ENCODE peak calls at places on chromosome 7, in five cellular contexts. I is foreskin fibroblast, G is fibroblast of lung, C is GM23338, T is fibroblast of pulmonary artery. Q is an unnamed sample.

GRCh38 chr7:91569702-91570457 is 305.6 kb downstream of the FZD1 start:
- DNase-seq in I (no peak), G (peak), C (peak), T (no peak), Q (no peak)

GRCh38 chr7:78530351-78530750 is 731.8 kb downstream of the PHTF2 start:
- DNase-seq in I (peak), G (peak), C (no peak), T (peak), Q (no peak)

GRCh38 chr7:84857336-84857735 is 329.5 kb downstream of the SEMA3D start:
- DNase-seq in I (no peak), G (no peak), C (no peak), T (no peak), Q (no peak)

GRCh38 chr7:55360486-55360885 is 4.7 kb upstream of the LANCL2 start:
- DNase-seq in I (no peak), G (no peak), C (no peak), T (no peak), Q (no peak)

GRCh38 chr7:3117488-3118228 is 74.0 kb upstream of the CARD11 start:
- DNase-seq in I (no peak), G (no peak), C (no peak), T (no peak), Q (peak)

GRCh38 chr7:44290250-44290616 is 35.2 kb downstream of the CAMK2B start:
- DNase-seq in I (no peak), G (no peak), C (no peak), T (no peak), Q (peak)

GRCh38 chr7:150385240-150385830 is 6.2 kb downstream of the ZNF775 start:
- DNase-seq in I (no peak), G (no peak), C (no peak), T (no peak), Q (no peak)

GRCh38 chr7:100211342-100211780 is 8.4 kb upstream of the PVRIG start:
- DNase-seq in I (no peak), G (no peak), C (no peak), T (no peak), Q (no peak)

GRCh38 chr7:150937848-150938561 is 40.1 kb downstream of the KCNH2 start:
- DNase-seq in I (no peak), G (peak), C (peak), T (peak), Q (no peak)

GRCh38 chr7:152989889-152990380 is 230.4 kb downstream of the ACTR3B start:
- DNase-seq in I (no peak), G (peak), C (peak), T (peak), Q (no peak)

GRCh38 chr7:130273863-130274262 is 7.2 kb downstream of the CPA2 start:
- DNase-seq in I (peak), G (peak), C (peak), T (peak), Q (no peak)

GRCh38 chr7:120799147-120799546 is 58.8 kb downstream of the TSPAN12 start:
- DNase-seq in I (no peak), G (no peak), C (no peak), T (no peak), Q (no peak)

GRCh38 chr7:142581341-142581740 is 167.9 kb upstream of the PRSS1 start:
- DNase-seq in I (peak), G (no peak), C (no peak), T (peak), Q (no peak)

GRCh38 chr7:78140109-78140508 is 341.5 kb downstream of the PHTF2 start:
- DNase-seq in I (no peak), G (no peak), C (no peak), T (no peak), Q (no peak)

GRCh38 chr7:79296553-79297320 is 156.7 kb downstream of the MAGI2 start:
- DNase-seq in I (no peak), G (no peak), C (no peak), T (no peak), Q (no peak)

GRCh38 chr7:54343511-54343910 is 198.7 kb upstream of the VSTM2A start:
- DNase-seq in I (peak), G (no peak), C (no peak), T (no peak), Q (no peak)

GRCh38 chr7:102216573-102217314 is 69.9 kb upstream of the SH2B2 start:
- DNase-seq in I (no peak), G (no peak), C (no peak), T (peak), Q (no peak)

GRCh38 chr7:124800386-124800785 is 34.8 kb upstream of the GPR37 start:
- DNase-seq in I (no peak), G (no peak), C (no peak), T (no peak), Q (no peak)

GRCh38 chr7:101237206-101238067 is at the start of gene CLDN15:
- DNase-seq in I (no peak), G (peak), C (no peak), T (peak), Q (peak)

GRCh38 chr7:5204546-5204945 is 14.5 kb downstream of the WIPI2 start:
- DNase-seq in I (no peak), G (no peak), C (no peak), T (no peak), Q (no peak)

GRCh38 chr7:29332875-29333482 is 138.4 kb downstream of the CHN2 start:
- DNase-seq in I (no peak), G (no peak), C (no peak), T (no peak), Q (no peak)

GRCh38 chr7:114874170-114874569 is 47.7 kb upstream of the MDFIC start:
- DNase-seq in I (no peak), G (no peak), C (no peak), T (peak), Q (no peak)

GRCh38 chr7:77766801-77767605 is 31.2 kb downstream of the TMEM60 start:
- DNase-seq in I (no peak), G (no peak), C (no peak), T (no peak), Q (no peak)

GRCh38 chr7:12431886-12432285 is 28.2 kb upstream of the VWDE start:
- DNase-seq in I (no peak), G (no peak), C (peak), T (no peak), Q (no peak)

GRCh38 chr7:18013936-18014335 is 13.7 kb downstream of the PRPS1L1 start:
- DNase-seq in I (peak), G (no peak), C (no peak), T (peak), Q (no peak)

GRCh38 chr7:145276118-145276517 is 440.3 kb upstream of the TPK1 start:
- DNase-seq in I (no peak), G (no peak), C (no peak), T (no peak), Q (no peak)

GRCh38 chr7:148721390-148721789 is 22.7 kb downstream of the CUL1 start:
- DNase-seq in I (no peak), G (no peak), C (no peak), T (no peak), Q (no peak)

GRCh38 chr7:23235688-23236280 is 10.8 kb upstream of the GPNMB start:
- DNase-seq in I (no peak), G (peak), C (no peak), T (peak), Q (peak)

GRCh38 chr7:141232286-141233051 is 158.6 kb downstream of the TMEM178B start:
- DNase-seq in I (no peak), G (no peak), C (no peak), T (no peak), Q (no peak)
- H3K4me3 ChIP-seq in I (no peak), G (no peak), C (no peak), T (no peak), Q (no peak)

GRCh38 chr7:195830-196128 is 3.4 kb downstream of the FAM20C start:
- DNase-seq in I (no peak), G (no peak), C (no peak), T (no peak), Q (no peak)
- H3K4me3 ChIP-seq in I (peak), G (peak), C (no peak), T (peak), Q (peak)

DNA sequence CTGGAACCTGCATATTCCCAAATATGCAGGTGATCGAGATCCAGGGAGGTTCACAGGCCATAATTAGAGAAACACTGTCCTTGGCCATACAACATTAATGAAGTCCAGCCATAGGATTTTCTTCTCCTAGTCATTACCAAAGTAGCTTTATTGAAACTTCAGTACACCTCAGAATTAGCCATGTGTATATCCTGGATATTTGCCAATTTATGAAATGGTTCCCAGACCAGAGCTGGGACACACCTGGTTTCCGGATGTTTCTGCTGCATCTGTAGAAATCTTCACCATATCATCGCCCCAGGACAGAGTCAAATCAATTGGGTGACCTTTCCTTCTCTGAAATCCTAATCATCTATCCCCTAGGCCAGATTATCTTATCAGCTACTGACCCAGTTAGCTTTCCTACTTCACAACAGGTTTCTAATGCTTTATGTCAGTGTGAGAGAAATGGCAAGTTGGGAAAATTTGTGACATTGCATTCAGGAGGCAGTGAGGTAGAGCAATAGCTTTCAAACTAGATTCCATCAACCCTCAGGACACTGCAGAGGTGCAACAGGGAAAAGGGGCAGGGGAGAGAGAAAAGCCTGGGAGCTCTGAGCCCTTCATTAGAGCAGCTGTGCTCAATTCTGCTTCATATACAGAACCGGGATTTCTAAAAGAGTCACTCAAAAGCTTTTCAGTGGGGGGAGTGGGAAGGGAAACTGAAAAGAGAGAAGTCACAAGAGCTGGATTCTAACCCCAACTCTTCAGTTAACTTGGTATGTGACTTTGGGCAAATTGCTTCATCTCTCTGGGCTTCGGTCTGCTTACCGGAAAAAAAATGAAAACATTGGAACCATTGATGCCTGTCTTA is 118.8 kb upstream of the KMT2E start:
- DNase-seq in I (no peak), G (no peak), C (no peak), T (no peak), Q (no peak)
- H3K4me3 ChIP-seq in I (no peak), G (no peak), C (no peak), T (no peak), Q (no peak)

DNA sequence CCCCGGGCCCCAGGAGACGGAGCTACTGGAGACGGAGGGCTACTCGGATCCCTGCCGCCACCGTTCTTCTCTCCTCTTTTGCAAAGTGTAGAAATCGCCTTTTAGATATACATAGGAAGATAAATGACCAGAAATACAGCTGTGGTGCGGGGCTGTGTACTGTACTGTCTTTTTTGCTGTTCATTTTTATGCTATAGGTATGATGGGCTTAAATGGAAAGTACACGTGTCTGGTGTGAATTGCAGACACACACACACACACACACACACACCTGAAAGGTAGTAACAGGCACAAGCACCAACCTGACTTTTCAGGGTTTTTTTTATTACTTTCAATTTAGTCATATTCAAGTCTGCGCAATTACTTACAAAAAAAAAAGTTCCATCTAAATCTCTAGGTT is 834 bp downstream of the PTPRZ1 start:
- DNase-seq in I (no peak), G (peak), C (peak), T (peak), Q (no peak)
- H3K4me3 ChIP-seq in I (peak), G (peak), C (peak), T (peak), Q (peak)

DNA sequence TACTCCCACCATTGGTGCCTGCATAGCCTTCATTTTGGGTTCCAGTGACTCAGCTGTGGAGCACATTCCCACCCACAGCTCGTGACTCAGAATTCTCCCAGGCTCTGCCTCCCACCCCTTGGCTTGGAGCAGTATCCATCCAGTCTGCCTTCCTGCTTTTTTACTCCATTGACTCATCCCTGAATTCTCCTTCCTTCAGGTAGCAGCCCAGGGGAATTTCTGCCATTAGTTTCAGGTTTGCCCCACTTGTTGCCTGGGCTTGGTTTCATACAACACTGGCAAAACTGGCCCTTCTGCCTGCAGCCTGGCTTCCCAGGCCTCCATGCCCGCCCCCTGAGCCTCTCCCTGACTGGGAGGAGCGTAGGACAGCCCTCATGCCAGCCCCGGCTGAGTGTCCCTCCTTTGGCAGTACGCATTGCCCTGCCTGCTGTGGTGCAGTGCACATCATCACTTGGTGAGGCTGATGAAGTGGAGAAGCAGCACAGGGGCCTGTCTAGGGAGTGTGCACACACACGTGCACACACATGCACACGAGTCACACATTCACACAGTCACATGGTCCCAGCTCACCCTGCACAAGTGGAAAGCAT is 55.0 kb downstream of the SNX10 start:
- DNase-seq in I (no peak), G (no peak), C (no peak), T (no peak), Q (peak)
- H3K4me3 ChIP-seq in I (no peak), G (no peak), C (no peak), T (no peak), Q (no peak)

DNA sequence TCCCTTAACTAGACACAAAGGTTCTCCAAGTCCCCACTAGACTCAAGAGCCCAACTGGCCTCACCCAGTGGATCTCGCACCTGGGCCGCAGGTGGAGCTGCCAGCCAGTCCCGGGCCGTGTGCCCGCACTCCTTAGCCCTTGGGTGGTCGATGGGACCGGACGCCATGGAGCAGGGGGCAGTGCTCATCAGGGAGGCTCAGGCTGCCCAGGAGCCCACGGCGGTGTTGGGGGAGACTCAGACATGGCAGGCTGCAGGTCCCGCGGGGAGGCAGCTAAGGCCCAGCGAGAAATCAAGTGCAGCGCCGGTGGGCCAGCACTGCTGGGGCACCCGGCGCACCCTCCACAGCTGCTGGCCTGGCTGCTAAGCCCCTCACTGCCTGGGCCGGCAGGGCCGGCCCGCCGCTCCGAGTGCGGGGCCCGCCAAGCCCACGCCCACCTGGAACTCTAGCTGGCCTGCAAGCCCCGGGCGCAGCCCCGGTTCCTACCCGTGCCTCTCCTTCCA is 130.5 kb downstream of the RALA start:
- DNase-seq in I (no peak), G (no peak), C (no peak), T (no peak), Q (no peak)
- H3K4me3 ChIP-seq in I (no peak), G (no peak), C (no peak), T (no peak), Q (no peak)

DNA sequence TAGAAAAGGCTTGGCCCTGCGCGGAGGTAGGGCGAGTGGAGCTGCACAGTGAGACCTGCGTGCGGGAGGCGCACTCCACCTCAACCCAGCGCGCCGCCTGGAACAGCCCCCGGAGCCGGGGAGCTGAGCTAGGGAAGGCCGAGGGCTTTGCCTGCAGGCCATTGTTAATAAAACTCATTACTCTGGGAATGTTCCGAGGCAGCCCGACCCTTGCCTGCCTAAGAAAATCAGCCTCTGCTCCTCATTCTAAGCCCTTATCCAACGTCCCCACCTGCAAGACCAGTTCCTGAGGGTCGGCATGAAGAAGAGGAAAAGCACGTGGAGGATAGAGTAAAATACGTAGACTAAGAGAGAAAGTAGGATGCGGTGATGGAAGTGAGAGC is 55.3 kb downstream of the C7orf25 start:
- DNase-seq in I (no peak), G (no peak), C (no peak), T (no peak), Q (no peak)
- H3K4me3 ChIP-seq in I (peak), G (peak), C (no peak), T (peak), Q (no peak)

DNA sequence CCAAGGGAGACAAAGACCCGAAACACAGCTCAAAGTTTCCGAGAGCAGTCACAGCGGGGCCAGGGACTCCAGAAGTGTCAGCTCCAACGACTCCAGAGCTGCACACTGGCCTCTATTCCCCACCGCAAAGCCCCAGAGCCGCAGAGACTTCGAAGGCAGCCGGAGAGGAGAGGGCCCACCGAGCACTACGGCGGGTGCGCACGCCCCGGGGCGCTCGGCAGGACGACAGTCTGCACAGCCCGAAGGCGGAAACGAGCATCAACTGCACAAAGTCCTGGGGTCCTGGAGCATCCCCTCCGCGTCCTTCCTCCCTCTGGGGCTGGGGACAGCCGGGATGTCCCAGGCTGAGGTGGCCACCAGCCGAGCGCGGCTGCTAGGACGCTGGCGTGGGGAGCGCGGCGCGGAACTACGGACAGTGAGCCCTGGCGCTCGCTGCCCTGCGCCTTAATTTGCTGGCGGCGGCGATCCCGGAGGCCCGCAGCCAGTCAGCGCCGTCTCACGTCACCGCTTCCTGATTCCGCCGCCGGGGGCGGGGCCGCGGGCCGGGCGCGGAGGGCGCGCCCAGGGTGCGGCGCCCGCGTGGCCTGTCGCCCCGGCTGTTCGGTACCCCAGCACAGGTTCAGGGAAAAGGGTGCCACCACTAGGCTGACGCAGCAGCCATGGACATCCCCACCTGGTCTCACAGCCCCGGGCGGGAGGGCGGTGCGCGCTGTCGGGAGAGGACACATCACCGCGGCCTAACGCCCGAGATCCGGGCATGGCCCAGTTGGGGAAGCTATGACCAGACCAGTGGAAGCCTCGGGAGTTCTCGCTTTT is at the start of gene TBX20:
- DNase-seq in I (peak), G (peak), C (peak), T (peak), Q (peak)
- H3K4me3 ChIP-seq in I (peak), G (no peak), C (peak), T (peak), Q (peak)

Q was measured in right lobe of liver.